ENCODE peak calls at places on chromosomes 6 and 20, in eight cellular contexts. One of them, this sample, is unnamed.

GRCh38 chr6:163085426-163085825 is 329.1 kb upstream of the QKI start:
- DNase-seq in prostate gland: no peak
- DNase-seq in GM23338: peak; percentile 29
- DNase-seq in sigmoid colon: no peak
- DNase-seq in esophagus muscularis mucosa: no peak
- DNase-seq in SK-N-SH: no peak
- DNase-seq in GM12878: no peak
- DNase-seq in stomach: no peak
- DNase-seq in this sample: no peak

GRCh38 chr6:138086573-138087196 is 20.5 kb downstream of the PERP start:
- DNase-seq in prostate gland: peak; percentile 22
- DNase-seq in GM23338: peak; percentile 72
- DNase-seq in sigmoid colon: no peak
- DNase-seq in esophagus muscularis mucosa: no peak
- DNase-seq in SK-N-SH: no peak
- DNase-seq in GM12878: no peak
- DNase-seq in stomach: no peak
- DNase-seq in this sample: no peak

GRCh38 chr6:167824591-167825041 is 2.1 kb upstream of the AFDN start:
- DNase-seq in prostate gland: no peak
- DNase-seq in GM23338: no peak
- DNase-seq in sigmoid colon: peak; percentile 67
- DNase-seq in esophagus muscularis mucosa: no peak
- DNase-seq in SK-N-SH: no peak
- DNase-seq in GM12878: no peak
- DNase-seq in stomach: no peak
- DNase-seq in this sample: no peak

GRCh38 chr6:152124432-152125074 is 317.1 kb downstream of the ESR1 start:
- DNase-seq in prostate gland: peak; percentile 24
- DNase-seq in GM23338: peak; percentile 62
- DNase-seq in sigmoid colon: no peak
- DNase-seq in esophagus muscularis mucosa: no peak
- DNase-seq in SK-N-SH: peak; percentile 57
- DNase-seq in GM12878: no peak
- DNase-seq in stomach: no peak
- DNase-seq in this sample: no peak

GRCh38 chr20:1005452-1006027 is 3.4 kb upstream of the RSPO4 start:
- DNase-seq in prostate gland: no peak
- DNase-seq in GM23338: peak; percentile 92
- DNase-seq in sigmoid colon: peak; percentile 24
- DNase-seq in esophagus muscularis mucosa: no peak
- DNase-seq in SK-N-SH: peak; percentile 66
- DNase-seq in GM12878: peak; percentile 2
- DNase-seq in stomach: no peak
- DNase-seq in this sample: no peak

GRCh38 chr6:41022294-41022693 is 16.7 kb downstream of the UNC5CL start:
- DNase-seq in prostate gland: no peak
- DNase-seq in GM23338: no peak
- DNase-seq in sigmoid colon: no peak
- DNase-seq in esophagus muscularis mucosa: no peak
- DNase-seq in SK-N-SH: peak; percentile 56
- DNase-seq in GM12878: no peak
- DNase-seq in stomach: no peak
- DNase-seq in this sample: no peak

GRCh38 chr20:3352203-3352602 is 55.3 kb downstream of the DNAAF9 start:
- DNase-seq in prostate gland: no peak
- DNase-seq in GM23338: no peak
- DNase-seq in sigmoid colon: no peak
- DNase-seq in esophagus muscularis mucosa: no peak
- DNase-seq in SK-N-SH: no peak
- DNase-seq in GM12878: no peak
- DNase-seq in stomach: no peak
- DNase-seq in this sample: no peak

GRCh38 chr6:167893416-167893815 is 66.7 kb downstream of the AFDN start:
- DNase-seq in prostate gland: no peak
- DNase-seq in GM23338: peak; percentile 28
- DNase-seq in sigmoid colon: no peak
- DNase-seq in esophagus muscularis mucosa: no peak
- DNase-seq in SK-N-SH: no peak
- DNase-seq in GM12878: no peak
- DNase-seq in stomach: no peak
- DNase-seq in this sample: no peak

GRCh38 chr6:165163519-165163918 is 145.9 kb downstream of the C6orf118 start:
- DNase-seq in prostate gland: no peak
- DNase-seq in GM23338: no peak
- DNase-seq in sigmoid colon: no peak
- DNase-seq in esophagus muscularis mucosa: no peak
- DNase-seq in SK-N-SH: no peak
- DNase-seq in GM12878: no peak
- DNase-seq in stomach: no peak
- DNase-seq in this sample: no peak

GRCh38 chr6:157895585-157895984 is 72.5 kb downstream of the SNX9 start:
- DNase-seq in prostate gland: no peak
- DNase-seq in GM23338: no peak
- DNase-seq in sigmoid colon: no peak
- DNase-seq in esophagus muscularis mucosa: no peak
- DNase-seq in SK-N-SH: no peak
- DNase-seq in GM12878: no peak
- DNase-seq in stomach: no peak
- DNase-seq in this sample: no peak

GRCh38 chr20:41048475-41049242 is 20.0 kb downstream of the TOP1 start:
- DNase-seq in prostate gland: no peak
- DNase-seq in GM23338: peak; percentile 31
- DNase-seq in sigmoid colon: no peak
- DNase-seq in esophagus muscularis mucosa: no peak
- DNase-seq in SK-N-SH: no peak
- DNase-seq in GM12878: no peak
- DNase-seq in stomach: no peak
- DNase-seq in this sample: no peak

GRCh38 chr6:144285548-144285797 is 338 bp downstream of the UTRN start:
- DNase-seq in prostate gland: no peak
- DNase-seq in GM23338: no peak
- DNase-seq in sigmoid colon: no peak
- DNase-seq in esophagus muscularis mucosa: no peak
- DNase-seq in SK-N-SH: peak; percentile 8
- DNase-seq in GM12878: no peak
- DNase-seq in stomach: no peak
- DNase-seq in this sample: no peak

GRCh38 chr20:18722381-18722780 is 91.2 kb upstream of the SCP2D1 start:
- DNase-seq in prostate gland: no peak
- DNase-seq in GM23338: no peak
- DNase-seq in sigmoid colon: no peak
- DNase-seq in esophagus muscularis mucosa: no peak
- DNase-seq in SK-N-SH: no peak
- DNase-seq in GM12878: no peak
- DNase-seq in stomach: no peak
- DNase-seq in this sample: no peak

GRCh38 chr6:158647501-158647900 is 2.4 kb upstream of the SYTL3 start:
- DNase-seq in prostate gland: no peak
- DNase-seq in GM23338: no peak
- DNase-seq in sigmoid colon: no peak
- DNase-seq in esophagus muscularis mucosa: peak; percentile 29
- DNase-seq in SK-N-SH: no peak
- DNase-seq in GM12878: no peak
- DNase-seq in stomach: no peak
- DNase-seq in this sample: no peak

GRCh38 chr6:169289671-169290408 is 36.2 kb upstream of the THBS2 start:
- DNase-seq in prostate gland: no peak
- DNase-seq in GM23338: no peak
- DNase-seq in sigmoid colon: peak; percentile 81
- DNase-seq in esophagus muscularis mucosa: peak; percentile 91
- DNase-seq in SK-N-SH: no peak
- DNase-seq in GM12878: no peak
- DNase-seq in stomach: no peak
- DNase-seq in this sample: no peak
- TF ChIP-seq POLR2AphosphoS5 in prostate gland: peak; percentile 51
- TF ChIP-seq POLR2AphosphoS5 in GM23338: no peak
- TF ChIP-seq POLR2AphosphoS5 in sigmoid colon: no peak
- TF ChIP-seq POLR2AphosphoS5 in esophagus muscularis mucosa: peak; percentile 26
- TF ChIP-seq POLR2AphosphoS5 in SK-N-SH: no peak
- TF ChIP-seq POLR2AphosphoS5 in GM12878: no peak
- TF ChIP-seq POLR2AphosphoS5 in stomach: no peak
- TF ChIP-seq POLR2AphosphoS5 in this sample: no peak

GRCh38 chr6:13711384-13711725 is 280 bp downstream of the RANBP9 start:
- DNase-seq in prostate gland: no peak
- DNase-seq in GM23338: no peak
- DNase-seq in sigmoid colon: no peak
- DNase-seq in esophagus muscularis mucosa: no peak
- DNase-seq in SK-N-SH: no peak
- DNase-seq in GM12878: no peak
- DNase-seq in stomach: no peak
- DNase-seq in this sample: no peak
- H3K4me1 ChIP-seq in prostate gland: peaks cover 4% of the 10 kb centered on the region
- H3K4me1 ChIP-seq in GM23338: peaks cover 22% of the 10 kb centered on the region
- H3K4me1 ChIP-seq in sigmoid colon: peaks cover 32% of the 10 kb centered on the region
- H3K4me1 ChIP-seq in esophagus muscularis mucosa: peaks cover 17% of the 10 kb centered on the region
- H3K4me1 ChIP-seq in SK-N-SH: peaks cover 7% of the 10 kb centered on the region
- H3K4me1 ChIP-seq in GM12878: no peaks in the 10 kb centered on the region
- H3K4me1 ChIP-seq in stomach: peaks cover 25% of the 10 kb centered on the region
- H3K4me1 ChIP-seq in this sample: peaks cover 3% of the 10 kb centered on the region

DNA sequence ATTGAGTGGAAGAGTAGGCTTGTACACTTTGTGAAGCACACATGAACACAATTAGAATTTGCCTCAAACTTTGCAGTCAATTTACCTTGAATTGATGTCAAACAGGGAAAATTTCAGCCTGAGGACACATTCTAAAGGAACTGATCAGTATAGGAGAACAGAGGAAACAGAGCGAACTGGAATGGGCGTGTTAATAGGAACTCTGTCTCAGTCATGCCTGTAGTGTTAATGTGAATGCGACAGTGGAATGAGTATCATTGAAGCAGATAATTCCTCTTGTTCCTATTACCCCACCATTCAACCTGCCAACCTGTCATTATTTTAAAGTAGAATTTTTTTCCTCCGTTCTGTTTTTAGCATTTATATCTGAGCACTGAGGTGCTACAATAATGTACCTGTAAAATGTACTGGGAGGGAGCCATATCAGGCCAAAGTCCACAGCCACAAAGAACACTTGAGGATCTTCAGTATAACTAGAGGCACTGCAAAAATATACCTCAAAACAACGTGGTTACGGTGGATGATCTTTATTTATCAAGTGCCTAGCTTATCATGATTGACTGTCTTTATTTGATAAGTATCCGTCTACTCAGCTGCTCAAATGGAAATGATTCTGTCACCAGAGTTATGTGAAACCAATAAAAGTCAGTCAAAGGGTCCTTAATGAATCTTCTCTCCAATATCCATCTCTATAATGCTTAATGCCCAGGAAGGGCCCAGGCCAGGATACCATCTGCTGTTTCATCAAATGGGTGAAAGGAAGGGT is 125.2 kb upstream of the STMND1 start:
- DNase-seq in prostate gland: no peak
- DNase-seq in GM23338: no peak
- DNase-seq in sigmoid colon: no peak
- DNase-seq in esophagus muscularis mucosa: no peak
- DNase-seq in SK-N-SH: no peak
- DNase-seq in GM12878: no peak
- DNase-seq in stomach: no peak
- DNase-seq in this sample: no peak
- TF ChIP-seq POLR2AphosphoS5 in prostate gland: no peak
- TF ChIP-seq POLR2AphosphoS5 in GM23338: no peak
- TF ChIP-seq POLR2AphosphoS5 in sigmoid colon: no peak
- TF ChIP-seq POLR2AphosphoS5 in esophagus muscularis mucosa: no peak
- TF ChIP-seq POLR2AphosphoS5 in SK-N-SH: no peak
- TF ChIP-seq POLR2AphosphoS5 in GM12878: no peak
- TF ChIP-seq POLR2AphosphoS5 in stomach: no peak
- TF ChIP-seq POLR2AphosphoS5 in this sample: no peak

GRCh38 chr6:150692604-150693003 is 92.9 kb downstream of the PLEKHG1 start:
- DNase-seq in prostate gland: no peak
- DNase-seq in GM23338: no peak
- DNase-seq in sigmoid colon: no peak
- DNase-seq in esophagus muscularis mucosa: no peak
- DNase-seq in SK-N-SH: no peak
- DNase-seq in GM12878: peak; percentile 38
- DNase-seq in stomach: no peak
- DNase-seq in this sample: no peak
- H3K4me1 ChIP-seq in prostate gland: no peaks in the 10 kb centered on the region
- H3K4me1 ChIP-seq in GM23338: no peaks in the 10 kb centered on the region
- H3K4me1 ChIP-seq in sigmoid colon: peaks cover 53% of the 10 kb centered on the region
- H3K4me1 ChIP-seq in esophagus muscularis mucosa: peaks cover 13% of the 10 kb centered on the region
- H3K4me1 ChIP-seq in SK-N-SH: no peaks in the 10 kb centered on the region
- H3K4me1 ChIP-seq in GM12878: peaks cover 23% of the 10 kb centered on the region
- H3K4me1 ChIP-seq in stomach: peaks cover 8% of the 10 kb centered on the region
- H3K4me1 ChIP-seq in this sample: no peaks in the 10 kb centered on the region

DNA sequence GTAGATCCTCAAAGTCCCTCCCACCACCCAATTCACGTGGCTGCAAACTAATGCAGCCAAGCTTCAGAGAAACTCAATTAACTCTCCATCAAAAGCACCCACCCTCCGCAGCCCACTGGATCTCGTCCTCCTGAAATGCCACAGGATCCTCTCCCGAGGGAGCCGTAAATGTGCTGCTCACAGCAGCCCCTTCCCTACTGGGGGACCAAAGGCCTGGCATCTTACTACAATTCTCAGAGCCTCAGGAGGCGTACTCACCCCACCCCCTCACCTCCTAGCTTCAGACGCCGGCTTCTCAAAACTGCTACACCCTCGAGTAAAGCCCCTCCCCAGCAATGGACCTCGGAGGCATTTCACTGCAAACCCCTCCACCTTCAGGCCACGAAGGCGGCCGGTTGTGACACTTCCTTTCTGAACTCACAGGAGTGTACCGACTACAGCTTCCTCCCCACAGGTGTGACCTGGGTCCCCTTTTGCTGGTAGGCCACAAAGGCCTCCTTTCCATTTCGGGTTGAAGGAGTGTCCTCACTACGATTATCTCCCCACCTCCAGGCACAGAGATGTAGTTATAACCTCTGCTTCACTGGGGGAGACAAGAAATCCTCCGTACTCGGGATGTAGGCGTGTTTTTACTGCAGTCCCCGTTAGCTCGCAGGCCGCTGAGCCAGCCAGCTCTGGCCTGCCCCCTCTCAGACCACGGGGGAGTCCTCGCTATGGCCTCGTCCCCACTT is 722 bp downstream of the CPNE1 start:
- DNase-seq in prostate gland: peak; percentile 53
- DNase-seq in GM23338: peak; percentile 75
- DNase-seq in sigmoid colon: no peak
- DNase-seq in esophagus muscularis mucosa: peak; percentile 90
- DNase-seq in SK-N-SH: peak; percentile 59
- DNase-seq in GM12878: no peak
- DNase-seq in stomach: peak; percentile 52
- DNase-seq in this sample: no peak
- TF ChIP-seq POLR2AphosphoS5 in prostate gland: peak; percentile 23
- TF ChIP-seq POLR2AphosphoS5 in GM23338: no peak
- TF ChIP-seq POLR2AphosphoS5 in sigmoid colon: no peak
- TF ChIP-seq POLR2AphosphoS5 in esophagus muscularis mucosa: no peak
- TF ChIP-seq POLR2AphosphoS5 in SK-N-SH: no peak
- TF ChIP-seq POLR2AphosphoS5 in GM12878: peak; percentile 75
- TF ChIP-seq POLR2AphosphoS5 in stomach: no peak
- TF ChIP-seq POLR2AphosphoS5 in this sample: no peak

GRCh38 chr6:101312652-101313051 is 80.9 kb upstream of the GRIK2 start:
- DNase-seq in prostate gland: no peak
- DNase-seq in GM23338: no peak
- DNase-seq in sigmoid colon: no peak
- DNase-seq in esophagus muscularis mucosa: no peak
- DNase-seq in SK-N-SH: no peak
- DNase-seq in GM12878: no peak
- DNase-seq in stomach: no peak
- DNase-seq in this sample: no peak
- H3K4me1 ChIP-seq in prostate gland: no peaks in the 10 kb centered on the region
- H3K4me1 ChIP-seq in GM23338: no peaks in the 10 kb centered on the region
- H3K4me1 ChIP-seq in sigmoid colon: no peaks in the 10 kb centered on the region
- H3K4me1 ChIP-seq in esophagus muscularis mucosa: no peaks in the 10 kb centered on the region
- H3K4me1 ChIP-seq in SK-N-SH: no peaks in the 10 kb centered on the region
- H3K4me1 ChIP-seq in GM12878: no peaks in the 10 kb centered on the region
- H3K4me1 ChIP-seq in stomach: no peaks in the 10 kb centered on the region
- H3K4me1 ChIP-seq in this sample: no peaks in the 10 kb centered on the region

This sample was measured in breast epithelium.